ENCODE peak calls at places on chromosomes 16 and 17, in eight cellular contexts. C is breast epithelium, R is ovary, T is GDM1, Q is Daoy, X is cardiac fibroblast, I is astrocyte of the hippocampus, W is RWPE1. O is an unnamed sample.

GRCh38 chr16:50368410-50369132 is at the start of gene BRD7:
- DNase-seq in W (peak), X (peak), T (peak), C (peak), Q (peak), R (peak), I (peak), O (peak)

GRCh38 chr16:72821551-72821950 is 226.4 kb downstream of the ZFHX3 start:
- DNase-seq in C (no peak), X (no peak), Q (no peak), T (no peak), R (no peak), W (no peak), I (no peak), O (no peak)

GRCh38 chr16:14354561-14355351 is 275.3 kb downstream of the PARN start:
- DNase-seq in I (no peak), C (no peak), W (no peak), X (no peak), Q (no peak), T (no peak), R (no peak), O (no peak)

GRCh38 chr17:50184611-50185398 is 16.6 kb downstream of the COL1A1 start:
- DNase-seq in R (peak), T (no peak), C (no peak), Q (peak), I (no peak), W (peak), X (peak), O (no peak)

GRCh38 chr17:68906638-68907037 is 48.6 kb downstream of the ABCA8 start:
- DNase-seq in T (no peak), C (no peak), R (no peak), W (no peak), I (peak), Q (no peak), X (peak), O (peak)

GRCh38 chr17:63116967-63117366 is 150.9 kb downstream of the TANC2 start:
- DNase-seq in T (no peak), W (peak), C (no peak), X (peak), I (peak), R (no peak), Q (no peak), O (no peak)

GRCh38 chr17:81311954-81312353 is 16.8 kb upstream of the SLC38A10 start:
- DNase-seq in C (no peak), W (no peak), I (no peak), X (no peak), T (no peak), Q (no peak), R (no peak), O (no peak)

GRCh38 chr16:11500720-11501346 is 85.9 kb downstream of the LITAF start:
- DNase-seq in Q (no peak), W (no peak), T (peak), I (no peak), R (no peak), C (no peak), X (no peak), O (no peak)

GRCh38 chr16:49698416-49698815 is 157.5 kb downstream of the ZNF423 start:
- DNase-seq in Q (no peak), T (no peak), W (no peak), X (peak), C (no peak), R (peak), I (peak), O (no peak)

GRCh38 chr16:4624015-4624826 is at the start of gene MGRN1:
- DNase-seq in I (peak), R (peak), C (peak), W (peak), X (peak), T (peak), Q (peak), O (peak)

GRCh38 chr16:2713985-2714774 is 5.8 kb downstream of the PRSS27 start:
- DNase-seq in W (no peak), R (no peak), C (no peak), T (no peak), I (no peak), X (no peak), Q (no peak), O (no peak)

GRCh38 chr17:51118330-51119195 is 2.1 kb downstream of the SPAG9 start:
- DNase-seq in W (no peak), I (no peak), Q (no peak), R (peak), T (no peak), X (no peak), C (no peak), O (no peak)

GRCh38 chr17:5508855-5509254 is 22.5 kb downstream of the MIS12 start:
- DNase-seq in T (no peak), W (no peak), C (no peak), Q (peak), I (peak), X (peak), R (no peak), O (no peak)

GRCh38 chr17:56676807-56677206 is 83.3 kb downstream of the NOG start:
- DNase-seq in W (no peak), Q (no peak), C (no peak), T (no peak), R (no peak), X (no peak), I (no peak), O (no peak)

GRCh38 chr16:54739381-54739780 is 191.3 kb upstream of the IRX5 start:
- DNase-seq in W (no peak), X (no peak), I (no peak), C (no peak), T (no peak), R (no peak), Q (no peak), O (no peak)

GRCh38 chr17:5592382-5592781 is 8.1 kb upstream of the NLRP1 start:
- DNase-seq in R (no peak), W (peak), T (no peak), I (peak), Q (no peak), X (peak), C (no peak), O (peak)

GRCh38 chr17:29388937-29389336 is 1.2 kb upstream of the TAOK1 start:
- DNase-seq in R (no peak), I (no peak), W (no peak), Q (no peak), X (no peak), T (no peak), C (no peak), O (no peak)

GRCh38 chr16:83447560-83447959 is 360.2 kb upstream of the HSBP1 start:
- DNase-seq in C (no peak), I (no peak), T (no peak), R (no peak), Q (no peak), X (no peak), W (no peak), O (no peak)

GRCh38 chr17:78174332-78174869 is 6.0 kb downstream of the SYNGR2 start:
- DNase-seq in I (no peak), R (peak), W (no peak), X (no peak), C (peak), Q (no peak), T (no peak), O (no peak)

GRCh38 chr17:50634123-50634914 is at the start of gene ABCC3:
- DNase-seq in R (peak), W (peak), C (peak), Q (peak), X (peak), T (no peak), I (peak), O (no peak)

GRCh38 chr17:21171970-21172510 is 41.9 kb downstream of the TMEM11 start:
- DNase-seq in X (no peak), T (no peak), W (no peak), Q (no peak), R (no peak), C (no peak), I (no peak), O (no peak)

GRCh38 chr16:25796239-25796638 is 104.5 kb downstream of the HS3ST4 start:
- DNase-seq in C (no peak), R (no peak), X (no peak), W (no peak), T (no peak), Q (no peak), I (no peak), O (no peak)

GRCh38 chr17:34305061-34305460 is 14.2 kb upstream of the CCL8 start:
- DNase-seq in Q (no peak), R (no peak), I (no peak), X (no peak), T (no peak), W (no peak), C (no peak), O (no peak)

GRCh38 chr17:70552230-70552981 is 383.1 kb downstream of the KCNJ2 start:
- DNase-seq in C (no peak), X (peak), Q (peak), R (no peak), T (no peak), W (peak), I (peak), O (peak)

GRCh38 chr16:49282690-49283375 is 1.2 kb upstream of the CBLN1 start:
- DNase-seq in Q (no peak), I (no peak), T (no peak), C (no peak), R (no peak), W (no peak), X (no peak), O (no peak)

GRCh38 chr16:13471036-13471435 is 448.9 kb upstream of the ERCC4 start:
- DNase-seq in R (no peak), C (no peak), Q (no peak), X (no peak), T (no peak), I (peak), W (no peak), O (no peak)

GRCh38 chr16:58421029-58421428 is 28.8 kb downstream of the GINS3 start:
- DNase-seq in I (no peak), C (no peak), Q (peak), T (no peak), R (no peak), X (no peak), W (no peak), O (no peak)

GRCh38 chr17:83062818-83063671 is 16.4 kb upstream of the METRNL start:
- DNase-seq in C (peak), I (no peak), T (no peak), X (no peak), W (no peak), R (peak), Q (peak), O (no peak)

GRCh38 chr17:80970762-80971703 is 20.6 kb upstream of the CHMP6 start:
- DNase-seq in R (no peak), X (no peak), I (no peak), C (no peak), W (no peak), Q (no peak), T (no peak), O (no peak)

GRCh38 chr16:88634141-88634993 is 4.0 kb upstream of the IL17C start:
- DNase-seq in C (no peak), X (peak), W (peak), Q (peak), T (no peak), I (peak), R (no peak), O (no peak)

GRCh38 chr16:30186444-30186781 is 3.0 kb downstream of the CORO1A start:
- DNase-seq in C (no peak), R (no peak), T (no peak), W (no peak), X (no peak), I (no peak), Q (no peak), O (no peak)

GRCh38 chr16:31327675-31328225 is 27.2 kb upstream of the ITGAX start:
- DNase-seq in W (no peak), C (no peak), T (no peak), R (no peak), Q (no peak), I (no peak), X (no peak), O (no peak)

GRCh38 chr16:391885-392335 is 5.1 kb upstream of the NME4 start:
- DNase-seq in W (no peak), C (no peak), R (peak), X (peak), T (peak), Q (peak), I (peak), O (peak)

GRCh38 chr16:89326721-89327120 is 109.2 kb downstream of the ZNF778 start:
- DNase-seq in X (no peak), R (peak), T (no peak), W (no peak), C (no peak), I (no peak), Q (no peak), O (no peak)

GRCh38 chr17:69997332-69997731 is 77.7 kb upstream of the KCNJ16 start:
- DNase-seq in C (no peak), I (no peak), R (no peak), X (peak), Q (peak), W (no peak), T (no peak), O (no peak)

GRCh38 chr17:76678330-76678729 is 32.4 kb downstream of the MXRA7 start:
- DNase-seq in R (no peak), Q (no peak), I (no peak), C (no peak), W (no peak), X (no peak), T (no peak), O (no peak)

GRCh38 chr17:32970281-32970680 is 21.4 kb upstream of the SPACA3 start:
- DNase-seq in W (no peak), X (no peak), T (no peak), I (no peak), Q (peak), R (peak), C (no peak), O (no peak)